ENCODE peak calls at places on chromosomes 3 and 15, in seven cellular contexts. O is HepG2, K is HCT116, H is GM12878, E is K562, L is SK-N-SH, Z is H1. B is an unnamed sample.
A peak's percentile ranks its signal among the peaks of the same experiment; 100 is the strongest.

GRCh38 chr3:164278550-164278949 is 799.7 kb downstream of the SI start:
- DNase-seq in O (no peak), K (no peak), H (no peak), E (no peak), L (no peak), Z (no peak), B (no peak)

GRCh38 chr15:75904241-75904631 is 558 bp downstream of the FBXO22 start:
- DNase-seq in O (peak; percentile 43), K (no peak), H (no peak), E (no peak), L (peak; percentile 61), Z (no peak), B (peak; percentile 62)

GRCh38 chr3:42213417-42213816 is 52.6 kb downstream of the CCK start:
- DNase-seq in O (no peak), K (no peak), H (no peak), E (no peak), L (no peak), Z (no peak), B (no peak)

GRCh38 chr15:37765809-37766208 is 168.6 kb upstream of the TMCO5A start:
- DNase-seq in O (no peak), K (no peak), H (no peak), E (no peak), L (no peak), Z (no peak), B (no peak)

GRCh38 chr3:138467905-138468304 is 33.5 kb downstream of the ESYT3 start:
- DNase-seq in O (no peak), K (no peak), H (no peak), E (no peak), L (no peak), Z (no peak), B (no peak)

GRCh38 chr15:75163150-75163564 is 38.5 kb upstream of the C15orf39 start:
- DNase-seq in O (no peak), K (no peak), H (no peak), E (peak; percentile 75), L (no peak), Z (no peak), B (no peak)

GRCh38 chr15:80492874-80493273 is 88.7 kb downstream of the ARNT2 start:
- DNase-seq in O (no peak), K (no peak), H (no peak), E (no peak), L (no peak), Z (no peak), B (no peak)

GRCh38 chr3:125398952-125399351 is 23.8 kb upstream of the ZNF148 start:
- DNase-seq in O (no peak), K (no peak), H (no peak), E (no peak), L (no peak), Z (no peak), B (peak; percentile 43)

GRCh38 chr3:140842984-140843649 is 98.5 kb upstream of the SLC25A36 start:
- DNase-seq in O (no peak), K (no peak), H (peak; percentile 86), E (no peak), L (no peak), Z (no peak), B (no peak)
- TF ChIP-seq JUND in O (no peak), K (no peak), H (no peak), E (no peak), L (no peak), Z (no peak), B (no peak)

GRCh38 chr3:194443911-194444310 is 42.9 kb downstream of the ATP13A3 start:
- DNase-seq in O (no peak), K (no peak), H (no peak), E (no peak), L (no peak), Z (no peak), B (no peak)
- TF ChIP-seq JUND in O (no peak), K (no peak), H (no peak), E (no peak), L (no peak), Z (no peak), B (no peak)

GRCh38 chr3:192819001-192819569 is 91.7 kb upstream of the FGF12 start:
- DNase-seq in O (no peak), K (peak; percentile 59), H (peak; percentile 59), E (no peak), L (no peak), Z (no peak), B (no peak)
- TF ChIP-seq JUND in O (no peak), K (peak; percentile 61), H (no peak), E (no peak), L (peak; percentile 83), Z (no peak), B (no peak)

GRCh38 chr3:152718810-152719209 is 116.1 kb upstream of the P2RY1 start:
- DNase-seq in O (no peak), K (no peak), H (no peak), E (no peak), L (no peak), Z (no peak), B (no peak)

GRCh38 chr3:152724270-152724669 is 110.7 kb upstream of the P2RY1 start:
- DNase-seq in O (no peak), K (no peak), H (no peak), E (no peak), L (no peak), Z (no peak), B (no peak)

GRCh38 chr3:152720941-152721718 is 113.8 kb upstream of the P2RY1 start:
- DNase-seq in O (no peak), K (no peak), H (no peak), E (no peak), L (no peak), Z (no peak), B (no peak)

GRCh38 chr3:152717252-152717651 is 117.7 kb upstream of the P2RY1 start:
- DNase-seq in O (no peak), K (no peak), H (no peak), E (no peak), L (no peak), Z (no peak), B (no peak)

DNA sequence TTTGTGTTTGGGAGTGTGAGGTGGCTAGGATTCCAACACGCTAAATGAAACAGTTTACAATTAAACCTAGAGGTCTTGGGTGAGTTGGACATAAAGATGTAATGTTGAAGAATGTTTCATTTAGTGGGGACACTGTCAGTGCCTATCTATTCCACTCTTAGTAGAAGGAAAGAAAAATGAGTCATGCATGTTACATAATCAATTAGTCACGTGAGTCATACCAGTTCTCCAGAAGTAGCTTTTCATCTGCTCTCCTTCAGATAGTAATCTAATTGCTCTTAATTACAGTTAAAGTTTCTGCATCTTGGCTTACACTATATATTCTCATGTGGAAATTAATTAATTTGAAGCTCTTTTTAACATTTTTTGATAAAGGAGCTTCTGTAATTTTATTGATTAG is 115.7 kb upstream of the P2RY1 start:
- DNase-seq in O (no peak), K (no peak), H (no peak), E (peak; percentile 15), L (peak; percentile 0), Z (no peak), B (no peak)
- TF ChIP-seq JUND in O (no peak), K (peak; percentile 55), H (no peak), E (peak; percentile 78), L (peak; percentile 23), Z (no peak), B (no peak)